ENCODE peak calls at places on chromosomes 2 and 18, in five cellular contexts. B, Y, P, Z and R are unnamed samples.

GRCh38 chr18:22559414-22560282 is 141.9 kb upstream of the CTAGE1 start:
- DNase-seq in B (peak; percentile 95), Y (peak; percentile 85), P (peak; percentile 86), Z (no peak), R (peak; percentile 85)

GRCh38 chr18:74485860-74486849 is 10.0 kb upstream of the CNDP2 start:
- DNase-seq in B (no peak), Y (no peak), P (no peak), Z (no peak), R (peak; percentile 62)

GRCh38 chr18:68429111-68429510 is 285.8 kb downstream of the TMX3 start:
- DNase-seq in B (no peak), Y (no peak), P (no peak), Z (no peak), R (no peak)

GRCh38 chr2:101380376-101380775 is 6.9 kb downstream of the CREG2 start:
- DNase-seq in B (no peak), Y (no peak), P (peak; percentile 71), Z (peak; percentile 10), R (no peak)

GRCh38 chr2:214193943-214194342 is 216.9 kb upstream of the VWC2L start:
- DNase-seq in B (no peak), Y (no peak), P (no peak), Z (no peak), R (no peak)

GRCh38 chr2:45851576-45852304 is 200.3 kb downstream of the PRKCE start:
- DNase-seq in B (no peak), Y (no peak), P (no peak), Z (peak; percentile 13), R (no peak)

GRCh38 chr2:237692601-237693079 is 65.3 kb downstream of the LRRFIP1 start:
- DNase-seq in B (no peak), Y (peak; percentile 87), P (peak; percentile 80), Z (no peak), R (no peak)

GRCh38 chr2:145593280-145593679 is 1073.4 kb upstream of the ZEB2 start:
- DNase-seq in B (no peak), Y (no peak), P (no peak), Z (no peak), R (no peak)

DNA sequence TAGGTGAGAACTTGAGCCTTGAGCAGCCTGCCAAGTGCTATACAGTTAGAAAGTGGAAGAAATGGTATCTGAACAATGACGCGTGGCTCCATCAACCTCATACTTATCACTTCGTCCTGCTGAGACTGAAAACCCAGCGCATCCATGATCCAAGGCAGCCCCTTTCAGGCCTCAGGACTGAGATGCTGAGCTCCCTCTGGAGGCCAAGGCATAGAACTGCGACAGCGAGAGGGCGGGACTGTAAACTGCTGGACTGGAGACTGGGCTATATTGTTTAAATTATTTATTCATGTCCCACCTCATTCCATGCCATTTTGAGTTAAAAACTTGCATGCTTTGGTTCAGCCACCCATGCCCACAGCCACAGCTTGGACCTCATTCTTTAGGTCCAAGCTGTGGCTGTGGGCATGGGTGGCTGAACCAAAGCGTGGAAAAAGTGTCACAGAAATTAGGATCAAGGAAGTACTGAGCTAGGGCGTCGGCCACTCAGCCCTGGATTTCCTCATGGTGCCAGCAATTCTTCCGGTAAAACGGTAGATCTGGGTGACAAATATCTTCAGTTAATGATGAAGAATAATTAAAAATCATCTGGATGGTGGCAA is 195.5 kb downstream of the L3MBTL4 start:
- DNase-seq in B (no peak), Y (no peak), P (no peak), Z (no peak), R (no peak)
- TF ChIP-seq CTCF in B (peak; percentile 63), Y (peak; percentile 41), P (no peak), Z (no peak), R (peak; percentile 87)

DNA sequence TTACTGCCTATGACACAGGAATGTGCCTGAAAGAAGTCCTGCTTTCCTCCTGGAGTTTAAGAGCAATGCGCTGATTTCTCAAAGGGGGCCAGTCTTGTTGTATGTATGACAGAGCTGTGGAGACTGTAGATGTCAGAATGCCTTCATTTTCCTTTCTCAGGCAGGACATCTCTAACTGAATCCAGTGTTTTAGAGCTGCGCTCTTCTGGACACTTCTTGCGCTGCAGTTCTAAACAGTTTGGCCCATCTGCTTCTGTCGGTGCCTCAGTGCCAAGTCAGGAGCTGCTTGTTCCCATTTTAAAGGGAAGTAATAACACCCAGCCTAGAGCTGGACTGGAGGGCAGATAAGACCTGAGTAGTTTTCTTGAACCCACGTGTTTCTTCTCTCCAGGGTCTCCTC is 91.4 kb downstream of the ESCO1 start:
- DNase-seq in B (no peak), Y (no peak), P (no peak), Z (no peak), R (no peak)
- TF ChIP-seq CTCF in B (no peak), Y (no peak), P (no peak), Z (no peak), R (no peak)

GRCh38 chr2:175414872-175415487 is 233.5 kb upstream of the ATP5MC3 start:
- DNase-seq in B (no peak), Y (no peak), P (no peak), Z (peak; percentile 5), R (no peak)
- TF ChIP-seq CTCF in B (no peak), Y (peak; percentile 58), P (peak; percentile 47), Z (peak; percentile 43), R (peak; percentile 69)

GRCh38 chr2:217006217-217006616 is 146.4 kb upstream of the TNP1 start:
- DNase-seq in B (peak; percentile 77), Y (no peak), P (no peak), Z (no peak), R (no peak)
- TF ChIP-seq CTCF in B (no peak), Y (no peak), P (no peak), Z (no peak), R (no peak)

GRCh38 chr2:119496682-119497081 is 27.6 kb downstream of the SCTR start:
- DNase-seq in B (peak; percentile 26), Y (no peak), P (no peak), Z (no peak), R (peak; percentile 66)

GRCh38 chr2:119495948-119496347 is 28.3 kb downstream of the SCTR start:
- DNase-seq in B (no peak), Y (no peak), P (no peak), Z (no peak), R (no peak)

GRCh38 chr2:119490653-119491195 is 33.6 kb downstream of the SCTR start:
- DNase-seq in B (peak; percentile 87), Y (no peak), P (peak; percentile 48), Z (no peak), R (peak; percentile 60)

GRCh38 chr2:119491776-119492525 is 32.3 kb downstream of the SCTR start:
- DNase-seq in B (peak; percentile 81), Y (no peak), P (no peak), Z (no peak), R (peak; percentile 51)

DNA sequence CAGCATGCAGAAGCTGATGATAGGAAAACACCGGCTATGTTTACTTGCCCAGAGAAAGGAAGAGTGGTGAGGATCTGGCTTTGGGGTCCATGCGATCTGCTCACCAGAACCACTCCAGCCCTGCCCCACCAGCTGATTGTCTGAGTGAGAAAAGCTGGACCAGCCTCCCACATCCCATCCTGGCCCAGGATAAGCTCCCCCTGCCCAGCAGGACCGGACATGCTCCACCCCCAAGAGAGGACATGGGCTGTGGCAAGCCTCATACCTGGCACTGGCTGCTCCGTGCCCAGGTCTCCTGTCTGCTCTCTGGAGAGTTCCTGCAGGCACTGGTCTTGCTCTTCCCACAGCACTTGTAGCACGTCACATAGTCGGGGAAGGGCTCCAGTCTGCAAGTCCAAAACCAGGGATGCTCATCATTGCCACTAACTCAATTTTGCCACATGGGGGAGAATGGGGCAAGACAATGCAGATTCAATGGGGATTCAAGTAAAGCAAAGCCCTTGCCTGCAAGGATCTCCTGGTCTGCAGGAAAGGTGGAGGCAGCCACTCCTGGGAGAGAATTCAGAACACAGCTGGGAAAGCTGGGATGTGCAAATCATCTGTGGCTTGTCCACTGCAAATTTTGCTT is 30.0 kb downstream of the SCTR start:
- DNase-seq in B (peak; percentile 72), Y (no peak), P (peak; percentile 49), Z (no peak), R (peak; percentile 67)
- TF ChIP-seq CTCF in B (no peak), Y (no peak), P (no peak), Z (no peak), R (no peak)

DNA sequence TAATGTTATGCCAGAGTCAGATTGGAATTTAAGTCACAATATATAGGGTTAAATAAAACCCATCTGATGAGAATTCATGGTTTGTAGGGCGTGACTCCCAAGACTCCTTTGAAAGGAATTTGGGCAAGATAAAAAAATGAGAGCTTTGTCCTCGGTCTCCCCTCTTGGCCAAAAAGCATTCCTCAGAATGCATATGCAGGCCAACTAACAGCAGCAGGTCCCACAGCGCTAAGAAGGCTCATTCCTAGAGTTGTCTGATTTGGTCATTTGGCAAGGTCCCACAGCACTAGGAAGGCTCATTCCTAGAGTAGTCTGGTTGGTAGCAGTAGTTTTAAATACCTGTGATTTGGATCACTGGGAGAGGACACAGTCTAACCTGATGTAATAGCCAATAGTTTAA is 106.3 kb upstream of the B3GNT2 start:
- DNase-seq in B (no peak), Y (no peak), P (no peak), Z (no peak), R (no peak)
- TF ChIP-seq CTCF in B (no peak), Y (no peak), P (no peak), Z (no peak), R (no peak)

GRCh38 chr18:66749030-66749429 is 145.1 kb upstream of the CDH19 start:
- DNase-seq in B (no peak), Y (no peak), P (no peak), Z (no peak), R (no peak)
- TF ChIP-seq CTCF in B (no peak), Y (no peak), P (no peak), Z (no peak), R (peak; percentile 34)

GRCh38 chr2:157574165-157574564 is 54.5 kb downstream of the ACVR1C start:
- DNase-seq in B (no peak), Y (no peak), P (no peak), Z (no peak), R (no peak)

DNA sequence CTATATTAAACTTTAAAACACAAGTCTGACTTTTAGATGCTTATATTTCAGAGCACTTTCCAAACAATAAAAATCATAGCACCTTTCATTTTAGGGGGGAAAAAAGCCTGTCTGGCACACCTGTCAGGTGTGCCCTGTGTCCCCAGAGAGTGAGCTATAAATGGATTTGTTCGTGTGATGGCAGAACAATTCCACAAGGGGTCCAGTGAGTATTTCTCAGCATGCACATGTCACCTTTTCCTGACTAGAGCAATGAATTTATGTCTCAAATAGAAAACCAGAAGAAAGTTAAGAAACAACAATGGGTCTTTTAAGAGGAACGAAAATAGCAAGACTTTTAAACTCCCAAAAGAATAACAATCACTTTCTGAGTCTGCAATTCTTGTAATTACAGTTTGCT is 55.9 kb downstream of the ACVR1C start:
- DNase-seq in B (no peak), Y (no peak), P (no peak), Z (no peak), R (no peak)
- TF ChIP-seq CTCF in B (no peak), Y (no peak), P (no peak), Z (no peak), R (peak; percentile 33)

DNA sequence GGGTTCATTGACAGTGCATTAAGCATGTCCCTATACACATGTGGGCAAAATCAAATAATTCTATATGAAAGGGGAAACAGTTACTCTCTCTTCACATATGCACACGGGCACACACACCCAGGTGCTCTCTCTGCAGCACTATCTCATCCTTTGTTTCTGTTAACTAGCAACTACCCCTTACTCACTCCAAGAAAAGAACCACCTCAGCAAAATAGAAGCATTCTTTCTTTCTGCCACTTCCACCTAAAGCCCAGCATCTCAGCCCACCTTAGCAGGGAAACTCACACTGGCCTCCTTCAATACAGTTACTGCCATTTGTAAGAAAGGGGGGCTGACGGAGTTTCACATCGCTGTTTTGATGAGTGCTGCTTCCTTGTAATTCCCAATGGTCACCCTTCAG is 216.3 kb upstream of the ID2 start:
- DNase-seq in B (no peak), Y (no peak), P (no peak), Z (no peak), R (no peak)
- TF ChIP-seq CTCF in B (no peak), Y (no peak), P (no peak), Z (no peak), R (no peak)